ENCODE peak calls at places on chromosomes 4 and X, in four cellular contexts. One of them, this sample, is unnamed.

GRCh38 chr4:189436207-189436606 is 504.5 kb upstream of the FRG1 start:
- DNase-seq in CD4-positive, alpha-beta T cell: no peak
- DNase-seq in GM23248: peak; percentile 10
- DNase-seq in fibroblast of lung: no peak
- DNase-seq in this sample: no peak

GRCh38 chr4:40576651-40577480 is 52.8 kb downstream of the RBM47 start:
- DNase-seq in GM23248: peak; percentile 92
- DNase-seq in fibroblast of lung: peak; percentile 84
- DNase-seq in CD4-positive, alpha-beta T cell: no peak
- DNase-seq in this sample: peak; percentile 92

GRCh38 chrX:23548164-23548563 is 119.1 kb upstream of the PRDX4 start:
- DNase-seq in fibroblast of lung: no peak
- DNase-seq in GM23248: peak; percentile 6
- DNase-seq in CD4-positive, alpha-beta T cell: no peak
- DNase-seq in this sample: no peak

GRCh38 chr4:156193116-156193515 is 239.4 kb upstream of the CTSO start:
- DNase-seq in fibroblast of lung: no peak
- DNase-seq in CD4-positive, alpha-beta T cell: no peak
- DNase-seq in GM23248: no peak
- DNase-seq in this sample: no peak

GRCh38 chrX:135737361-135738071 is 24.1 kb downstream of the CT45A1 start:
- DNase-seq in CD4-positive, alpha-beta T cell: no peak
- DNase-seq in GM23248: peak; percentile 3
- DNase-seq in fibroblast of lung: peak; percentile 1
- DNase-seq in this sample: no peak

GRCh38 chr4:169305651-169306050 is 34.9 kb upstream of the SH3RF1 start:
- DNase-seq in fibroblast of lung: no peak
- DNase-seq in GM23248: no peak
- DNase-seq in CD4-positive, alpha-beta T cell: no peak
- DNase-seq in this sample: no peak

GRCh38 chr4:6272863-6273660 is 3.4 kb downstream of the WFS1 start:
- DNase-seq in fibroblast of lung: peak; percentile 65
- DNase-seq in CD4-positive, alpha-beta T cell: no peak
- DNase-seq in GM23248: peak; percentile 82
- DNase-seq in this sample: no peak

GRCh38 chrX:110964761-110965160 is 131.2 kb upstream of the PAK3 start:
- DNase-seq in fibroblast of lung: no peak
- DNase-seq in CD4-positive, alpha-beta T cell: no peak
- DNase-seq in GM23248: no peak
- DNase-seq in this sample: no peak

GRCh38 chrX:17405225-17405969 is 30.4 kb downstream of the NHS start:
- DNase-seq in CD4-positive, alpha-beta T cell: no peak
- DNase-seq in fibroblast of lung: no peak
- DNase-seq in GM23248: peak; percentile 58
- DNase-seq in this sample: peak; percentile 69

DNA sequence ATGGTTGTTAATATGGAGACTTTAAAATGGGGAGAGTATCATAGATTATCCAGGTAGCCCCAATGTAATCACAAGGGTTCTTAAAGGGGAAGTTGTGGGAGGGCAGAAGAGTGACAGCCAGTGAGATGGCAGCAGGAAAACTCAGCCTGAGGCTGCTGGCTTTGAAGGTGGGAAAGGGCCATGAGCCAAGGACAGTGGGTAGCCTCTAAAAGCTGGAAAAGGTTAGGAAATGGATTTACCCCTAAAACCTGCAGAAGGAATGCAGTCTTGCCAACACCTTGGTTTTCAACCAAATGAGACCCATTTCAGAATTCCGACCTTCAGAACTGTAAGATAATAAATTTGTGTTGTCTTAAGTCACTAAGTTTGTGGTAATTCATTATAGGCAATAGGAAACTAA is 68.8 kb upstream of the BLTP1 start:
- DNase-seq in fibroblast of lung: no peak
- DNase-seq in CD4-positive, alpha-beta T cell: no peak
- DNase-seq in GM23248: no peak
- DNase-seq in this sample: no peak
- H3K27ac ChIP-seq in fibroblast of lung: no peak overlapping the region
- H3K27ac ChIP-seq in CD4-positive, alpha-beta T cell: no peak overlapping the region
- H3K27ac ChIP-seq in GM23248: no peak overlapping the region
- H3K27ac ChIP-seq in this sample: no peak overlapping the region

DNA sequence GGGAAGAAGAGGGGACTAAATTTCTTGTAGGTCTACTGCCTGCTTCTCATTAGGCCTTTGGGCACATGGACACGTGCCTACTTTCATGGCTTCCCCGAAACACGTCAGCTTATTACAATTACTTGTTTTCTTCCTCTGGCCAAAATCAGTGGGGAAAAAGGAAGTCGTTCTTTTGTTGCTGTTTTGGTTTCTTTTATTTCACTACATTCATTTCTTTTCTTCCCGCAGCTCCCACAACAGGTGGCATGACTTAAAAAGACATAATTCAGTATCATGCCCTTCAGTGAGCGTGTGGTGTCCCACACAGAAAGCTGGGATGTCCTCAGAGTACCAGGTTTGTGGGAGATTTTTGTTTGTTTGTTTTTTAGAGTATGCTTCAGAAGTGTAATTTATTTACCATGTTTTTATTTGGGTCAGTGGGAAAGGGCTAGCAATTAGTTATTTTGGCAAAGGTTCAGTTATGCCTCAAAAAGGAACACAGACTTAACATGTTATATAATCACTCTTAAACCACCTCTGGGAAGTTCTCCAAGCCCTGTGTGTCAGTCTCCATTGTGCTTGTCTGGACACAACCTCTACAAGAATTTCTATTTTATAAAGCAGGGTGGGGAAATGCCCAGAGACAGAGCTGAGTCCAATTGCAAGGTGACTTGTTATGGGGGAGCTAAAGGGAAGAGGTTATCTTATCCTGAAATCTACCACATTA is 44.2 kb upstream of the SPRY1 start:
- DNase-seq in CD4-positive, alpha-beta T cell: no peak
- DNase-seq in fibroblast of lung: peak; percentile 34
- DNase-seq in GM23248: peak; percentile 40
- DNase-seq in this sample: peak; percentile 74
- H3K27ac ChIP-seq in CD4-positive, alpha-beta T cell: no peak overlapping the region
- H3K27ac ChIP-seq in fibroblast of lung: no peak overlapping the region
- H3K27ac ChIP-seq in GM23248: no peak overlapping the region
- H3K27ac ChIP-seq in this sample: peak overlapping the region; percentile 72

DNA sequence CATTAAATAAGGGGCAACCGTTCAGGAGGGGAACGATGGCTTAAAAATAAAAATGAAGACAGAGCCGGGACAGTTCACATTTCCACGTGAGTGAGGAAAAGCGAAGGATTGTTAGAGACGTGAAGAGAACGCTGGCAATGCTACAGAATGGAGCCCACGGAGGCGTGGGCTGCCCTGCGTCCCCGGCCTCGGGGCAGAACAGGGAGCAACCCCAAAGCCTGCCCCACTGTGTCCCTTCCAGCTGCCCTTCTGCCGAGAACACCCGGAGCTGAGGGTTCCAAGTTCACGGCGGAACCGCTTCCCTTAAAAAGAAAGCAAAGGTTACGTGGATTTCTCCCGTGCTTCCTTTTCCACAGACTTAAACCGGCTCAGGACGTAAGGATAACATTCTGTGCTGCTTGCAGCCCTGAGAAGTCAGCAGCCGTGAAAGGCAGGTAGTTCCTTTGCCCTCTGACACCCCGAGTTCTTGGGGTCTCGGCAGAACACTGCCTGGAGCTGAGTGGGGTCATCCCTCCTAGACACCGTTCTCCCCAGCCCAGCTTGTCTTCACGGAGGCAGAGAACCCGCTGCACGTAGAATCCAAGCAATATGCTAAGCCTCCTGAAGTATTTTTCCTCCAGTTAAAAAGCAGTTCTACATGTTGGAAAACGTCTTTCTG is 14.2 kb downstream of the DHRSX start:
- DNase-seq in fibroblast of lung: no peak
- DNase-seq in GM23248: no peak
- DNase-seq in CD4-positive, alpha-beta T cell: no peak
- DNase-seq in this sample: no peak
- H3K27ac ChIP-seq in fibroblast of lung: no peak overlapping the region
- H3K27ac ChIP-seq in GM23248: no peak overlapping the region
- H3K27ac ChIP-seq in CD4-positive, alpha-beta T cell: no peak overlapping the region
- H3K27ac ChIP-seq in this sample: no peak overlapping the region

GRCh38 chrX:2631743-2632532 is 59.2 kb upstream of the CD99 start:
- DNase-seq in fibroblast of lung: no peak
- DNase-seq in GM23248: no peak
- DNase-seq in CD4-positive, alpha-beta T cell: no peak
- DNase-seq in this sample: no peak

GRCh38 chrX:2632533-2633504 is 58.3 kb upstream of the CD99 start:
- DNase-seq in fibroblast of lung: no peak
- DNase-seq in CD4-positive, alpha-beta T cell: no peak
- DNase-seq in GM23248: no peak
- DNase-seq in this sample: peak; percentile 24

GRCh38 chrX:2640436-2641150 is 50.5 kb upstream of the CD99 start:
- DNase-seq in fibroblast of lung: no peak
- DNase-seq in GM23248: no peak
- DNase-seq in CD4-positive, alpha-beta T cell: no peak
- DNase-seq in this sample: no peak

GRCh38 chrX:2638279-2638678 is 52.8 kb upstream of the CD99 start:
- DNase-seq in GM23248: no peak
- DNase-seq in CD4-positive, alpha-beta T cell: no peak
- DNase-seq in fibroblast of lung: no peak
- DNase-seq in this sample: no peak

DNA sequence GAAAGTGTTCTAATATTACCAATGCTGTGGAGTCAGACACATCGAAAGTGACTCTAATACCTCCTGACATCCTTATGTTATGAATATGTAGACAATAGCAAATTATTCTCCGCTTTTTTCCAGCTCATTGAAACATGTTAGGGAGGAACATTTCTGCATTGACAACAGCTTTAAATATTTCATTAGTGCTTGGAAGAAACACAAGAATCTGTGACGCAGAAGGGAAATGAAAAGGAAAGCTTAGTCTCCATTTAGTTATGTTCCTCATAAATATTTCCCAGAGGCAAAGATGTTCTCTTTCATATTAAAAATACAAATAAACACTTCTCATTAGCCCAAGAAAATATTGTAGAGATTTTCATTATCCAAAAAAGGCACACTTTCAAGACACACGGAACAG is 55.7 kb upstream of the CD99 start:
- DNase-seq in GM23248: peak; percentile 70
- DNase-seq in fibroblast of lung: no peak
- DNase-seq in CD4-positive, alpha-beta T cell: no peak
- DNase-seq in this sample: no peak
- H3K27ac ChIP-seq in GM23248: peak overlapping the region; percentile 82
- H3K27ac ChIP-seq in fibroblast of lung: no peak overlapping the region
- H3K27ac ChIP-seq in CD4-positive, alpha-beta T cell: no peak overlapping the region
- H3K27ac ChIP-seq in this sample: no peak overlapping the region

GRCh38 chrX:13290891-13291614 is 28.8 kb downstream of the ATXN3L start:
- DNase-seq in GM23248: no peak
- DNase-seq in CD4-positive, alpha-beta T cell: no peak
- DNase-seq in fibroblast of lung: no peak
- DNase-seq in this sample: no peak

GRCh38 chrX:13288671-13289070 is 31.2 kb downstream of the ATXN3L start:
- DNase-seq in fibroblast of lung: no peak
- DNase-seq in GM23248: no peak
- DNase-seq in CD4-positive, alpha-beta T cell: no peak
- DNase-seq in this sample: no peak

GRCh38 chrX:13285229-13285628 is 34.6 kb downstream of the ATXN3L start:
- DNase-seq in fibroblast of lung: no peak
- DNase-seq in GM23248: no peak
- DNase-seq in CD4-positive, alpha-beta T cell: no peak
- DNase-seq in this sample: no peak

GRCh38 chrX:13285693-13286092 is 34.2 kb downstream of the ATXN3L start:
- DNase-seq in CD4-positive, alpha-beta T cell: no peak
- DNase-seq in GM23248: no peak
- DNase-seq in fibroblast of lung: no peak
- DNase-seq in this sample: no peak

DNA sequence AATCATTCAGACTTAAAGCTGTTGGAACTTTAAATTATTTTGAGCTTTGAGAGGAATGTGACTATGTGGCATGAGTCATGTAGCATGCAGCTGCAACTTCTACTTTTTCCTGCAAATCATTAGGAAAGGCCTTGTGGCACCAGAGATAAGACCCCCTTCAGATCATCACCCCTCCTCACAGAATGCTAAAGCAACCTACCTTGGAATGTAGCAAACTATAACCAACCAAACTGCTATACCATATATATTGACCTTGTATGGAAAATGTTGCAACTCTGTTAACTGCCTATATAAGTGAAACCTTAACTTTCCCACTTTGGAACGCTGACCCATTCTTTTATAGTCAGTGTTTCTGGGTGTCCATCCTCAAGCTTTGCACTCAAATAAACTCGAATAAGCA is 32.0 kb downstream of the ATXN3L start:
- DNase-seq in CD4-positive, alpha-beta T cell: no peak
- DNase-seq in GM23248: peak; percentile 61
- DNase-seq in fibroblast of lung: peak; percentile 54
- DNase-seq in this sample: no peak
- H3K27ac ChIP-seq in CD4-positive, alpha-beta T cell: no peak overlapping the region
- H3K27ac ChIP-seq in GM23248: peak overlapping the region; percentile 75
- H3K27ac ChIP-seq in fibroblast of lung: peak overlapping the region; percentile 38
- H3K27ac ChIP-seq in this sample: peak overlapping the region; percentile 36

DNA sequence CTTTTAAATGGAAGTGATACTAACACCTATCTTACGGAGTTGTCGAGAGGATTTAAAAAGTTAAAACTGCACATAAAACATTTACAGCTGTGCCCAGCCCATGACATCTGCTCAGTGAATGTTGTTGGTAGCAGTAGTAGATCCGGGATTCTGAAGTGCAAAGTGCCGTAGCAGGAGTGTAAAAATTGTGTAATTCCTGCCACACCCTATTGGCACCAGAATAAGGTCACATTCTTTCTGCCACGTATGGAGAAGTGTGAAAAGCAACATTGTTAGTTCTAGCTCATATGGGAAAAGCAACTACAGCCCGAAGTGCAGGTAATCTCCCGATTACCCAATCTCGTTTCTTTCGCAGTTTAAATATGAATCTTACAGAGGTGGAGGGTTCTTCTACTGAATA is 31.2 kb downstream of the PRIMPOL start:
- DNase-seq in CD4-positive, alpha-beta T cell: no peak
- DNase-seq in GM23248: no peak
- DNase-seq in fibroblast of lung: no peak
- DNase-seq in this sample: no peak
- H3K27ac ChIP-seq in CD4-positive, alpha-beta T cell: no peak overlapping the region
- H3K27ac ChIP-seq in GM23248: no peak overlapping the region
- H3K27ac ChIP-seq in fibroblast of lung: no peak overlapping the region
- H3K27ac ChIP-seq in this sample: no peak overlapping the region

GRCh38 chr4:7894677-7895181 is 44.9 kb downstream of the AFAP1 start:
- DNase-seq in CD4-positive, alpha-beta T cell: no peak
- DNase-seq in fibroblast of lung: no peak
- DNase-seq in GM23248: no peak
- DNase-seq in this sample: no peak

GRCh38 chr4:7890635-7891393 is 48.8 kb downstream of the AFAP1 start:
- DNase-seq in fibroblast of lung: peak; percentile 80
- DNase-seq in GM23248: peak; percentile 86
- DNase-seq in CD4-positive, alpha-beta T cell: no peak
- DNase-seq in this sample: peak; percentile 60

GRCh38 chr4:7893539-7893938 is 46.1 kb downstream of the AFAP1 start:
- DNase-seq in fibroblast of lung: no peak
- DNase-seq in CD4-positive, alpha-beta T cell: no peak
- DNase-seq in GM23248: no peak
- DNase-seq in this sample: no peak

GRCh38 chr4:7892212-7893019 is 47.2 kb downstream of the AFAP1 start:
- DNase-seq in fibroblast of lung: peak; percentile 98
- DNase-seq in GM23248: peak; percentile 50
- DNase-seq in CD4-positive, alpha-beta T cell: no peak
- DNase-seq in this sample: no peak

GRCh38 chr4:7894098-7894676 is 45.5 kb downstream of the AFAP1 start:
- DNase-seq in fibroblast of lung: no peak
- DNase-seq in CD4-positive, alpha-beta T cell: no peak
- DNase-seq in GM23248: no peak
- DNase-seq in this sample: peak; percentile 39
- H3K27ac ChIP-seq in fibroblast of lung: no peak overlapping the region
- H3K27ac ChIP-seq in CD4-positive, alpha-beta T cell: no peak overlapping the region
- H3K27ac ChIP-seq in GM23248: no peak overlapping the region
- H3K27ac ChIP-seq in this sample: peak overlapping the region; percentile 78

This sample was measured in epithelial cell of prostate.